ENCODE peak calls at places on chromosomes 1 and 21, in four cellular contexts. S, W, I and Y are unnamed samples.
A peak's percentile ranks its signal among the peaks of the same experiment; 100 is the strongest.

GRCh38 chr1:169925505-169926482 is 32.1 kb upstream of the SCYL3 start:
- DNase-seq in S (peak; percentile 43), I (no peak), W (no peak), Y (no peak)

GRCh38 chr1:153494976-153495535 is 34.6 kb upstream of the S100A7 start:
- DNase-seq in S (peak; percentile 69), I (peak; percentile 62), W (peak; percentile 87), Y (no peak)

GRCh38 chr1:45348020-45348419 is 7.8 kb upstream of the MUTYH start:
- DNase-seq in I (no peak), S (no peak), W (no peak), Y (no peak)

GRCh38 chr1:66599346-66599745 is 65.4 kb downstream of the SGIP1 start:
- DNase-seq in I (no peak), S (no peak), W (no peak), Y (no peak)

GRCh38 chr21:36388835-36389234 is 3.6 kb downstream of the CHAF1B start:
- DNase-seq in S (peak; percentile 74), I (no peak), W (peak; percentile 55), Y (no peak)

GRCh38 chr1:153535664-153536585 is at the start of gene S100A6:
- DNase-seq in W (no peak), I (peak; percentile 77), S (peak; percentile 37), Y (peak; percentile 92)

GRCh38 chr1:7420098-7420445 is 351.0 kb upstream of the VAMP3 start:
- DNase-seq in W (peak; percentile 50), I (no peak), S (no peak), Y (peak; percentile 15)

GRCh38 chr1:1550591-1551432 is 10.4 kb upstream of the TMEM240 start:
- DNase-seq in S (no peak), W (no peak), I (no peak), Y (peak; percentile 60)

GRCh38 chr1:1291611-1292441 is 11.6 kb downstream of the SCNN1D start:
- DNase-seq in W (no peak), S (peak; percentile 84), I (peak; percentile 35), Y (no peak)

GRCh38 chr21:32094792-32095191 is 184.1 kb downstream of the MIS18A start:
- DNase-seq in S (no peak), W (no peak), I (no peak), Y (no peak)

GRCh38 chr1:246708166-246708565 is 16.0 kb upstream of the SCCPDH start:
- DNase-seq in S (no peak), I (no peak), W (no peak), Y (no peak)